ENCODE peak calls at places on chromosomes 11 and 22, in eight cellular contexts. C, H, K, W, R, M, O and D are unnamed samples.

GRCh38 chr22:37175414-37176144 is 12.5 kb downstream of the C1QTNF6 start:
- DNase-seq in C (no peak), H (no peak), K (no peak), W (no peak), R (no peak), M (no peak), O (peak), D (no peak)

GRCh38 chr22:27435839-27436581 is 365.5 kb downstream of the MN1 start:
- DNase-seq in C (peak), H (peak), K (no peak), W (no peak), R (peak), M (peak), O (no peak), D (no peak)

GRCh38 chr11:3157381-3158130 is 7.6 kb downstream of the OSBPL5 start:
- DNase-seq in C (no peak), H (no peak), K (peak), W (no peak), R (no peak), M (no peak), O (peak), D (no peak)

GRCh38 chr11:93494341-93494740 is 48.9 kb downstream of the SMCO4 start:
- DNase-seq in C (peak), H (no peak), K (peak), W (no peak), R (no peak), M (no peak), O (no peak), D (no peak)

GRCh38 chr11:27124514-27125264 is 84.1 kb downstream of the BBOX1 start:
- DNase-seq in C (peak), H (no peak), K (peak), W (no peak), R (peak), M (no peak), O (peak), D (no peak)

GRCh38 chr22:39349506-39349966 is 255 bp upstream of the SYNGR1 start:
- DNase-seq in C (no peak), H (peak), K (peak), W (no peak), R (no peak), M (peak), O (peak), D (no peak)

GRCh38 chr22:36881504-36882245 is 20.9 kb downstream of the NCF4 start:
- DNase-seq in C (no peak), H (no peak), K (peak), W (no peak), R (no peak), M (no peak), O (no peak), D (no peak)

GRCh38 chr22:46612904-46613605 is 7.1 kb upstream of the GRAMD4 start:
- DNase-seq in C (no peak), H (no peak), K (no peak), W (no peak), R (no peak), M (no peak), O (no peak), D (no peak)

GRCh38 chr22:39462443-39463147 is 5.8 kb downstream of the MGAT3 start:
- DNase-seq in C (no peak), H (no peak), K (no peak), W (no peak), R (no peak), M (no peak), O (no peak), D (no peak)

GRCh38 chr11:35815556-35816315 is 128.1 kb upstream of the LDLRAD3 start:
- DNase-seq in C (peak), H (no peak), K (no peak), W (peak), R (peak), M (no peak), O (no peak), D (no peak)

GRCh38 chr11:10331548-10332289 is 26.8 kb downstream of the ADM start:
- DNase-seq in C (peak), H (no peak), K (no peak), W (no peak), R (no peak), M (no peak), O (no peak), D (no peak)

GRCh38 chr11:73956876-73957653 is 6.2 kb downstream of the DNAJB13 start:
- DNase-seq in C (no peak), H (no peak), K (no peak), W (no peak), R (no peak), M (no peak), O (no peak), D (no peak)

GRCh38 chr11:133906241-133906640 is 50.5 kb downstream of the IGSF9B start:
- DNase-seq in C (no peak), H (no peak), K (no peak), W (no peak), R (no peak), M (no peak), O (no peak), D (no peak)

GRCh38 chr11:105466582-105467228 is 143.2 kb upstream of the GRIA4 start:
- DNase-seq in C (peak), H (no peak), K (peak), W (no peak), R (no peak), M (no peak), O (no peak), D (no peak)

GRCh38 chr11:86671386-86672006 is 920 bp downstream of the ME3 start:
- DNase-seq in C (peak), H (peak), K (peak), W (peak), R (no peak), M (peak), O (peak), D (no peak)

GRCh38 chr11:128757235-128757711 is 63.4 kb downstream of the FLI1 start:
- DNase-seq in C (peak), H (no peak), K (peak), W (no peak), R (no peak), M (no peak), O (peak), D (no peak)
- TF ChIP-seq CTCF in C (peak), H (no peak), K (peak), W (no peak), R (no peak), M (no peak), O (peak), D (peak)

GRCh38 chr11:14927146-14927545 is 35.1 kb upstream of the CYP2R1 start:
- DNase-seq in C (peak), H (no peak), K (no peak), W (no peak), R (no peak), M (no peak), O (no peak), D (no peak)

DNA sequence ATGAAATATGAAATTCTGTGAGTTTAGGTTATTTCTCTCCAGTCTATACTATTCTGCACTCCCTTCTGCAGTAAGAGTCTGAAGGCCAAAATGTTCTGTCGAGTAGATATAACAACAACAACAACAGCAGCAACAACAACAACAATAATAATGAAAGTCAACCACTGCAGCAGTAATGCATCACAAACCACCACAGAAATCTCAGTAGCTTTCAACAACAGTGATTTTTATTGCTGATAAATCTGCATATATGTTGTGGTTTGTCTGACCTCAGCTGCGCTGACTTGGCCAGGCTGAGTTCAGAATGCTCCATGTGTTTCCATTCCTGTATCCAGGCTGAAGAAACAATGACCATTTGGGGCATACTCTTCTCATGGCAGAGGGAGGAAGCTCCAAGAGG is 32.3 kb upstream of the CYP2R1 start:
- DNase-seq in C (no peak), H (no peak), K (no peak), W (no peak), R (no peak), M (no peak), O (no peak), D (no peak)
- TF ChIP-seq CTCF in C (no peak), H (no peak), K (no peak), W (no peak), R (no peak), M (no peak), O (no peak), D (no peak)

GRCh38 chr11:67617243-67617953 is 10.7 kb downstream of the NDUFV1 start:
- DNase-seq in C (no peak), H (no peak), K (no peak), W (no peak), R (no peak), M (no peak), O (peak), D (no peak)

GRCh38 chr11:67613960-67614715 is 7.4 kb downstream of the NDUFV1 start:
- DNase-seq in C (peak), H (peak), K (peak), W (peak), R (no peak), M (peak), O (peak), D (peak)

GRCh38 chr11:67614730-67615454 is 8.2 kb downstream of the NDUFV1 start:
- DNase-seq in C (no peak), H (no peak), K (no peak), W (no peak), R (no peak), M (no peak), O (peak), D (no peak)

GRCh38 chr11:67616431-67617242 is 9.9 kb downstream of the NDUFV1 start:
- DNase-seq in C (no peak), H (no peak), K (no peak), W (no peak), R (no peak), M (no peak), O (peak), D (no peak)

GRCh38 chr11:67615455-67616430 is 9.0 kb downstream of the NDUFV1 start:
- DNase-seq in C (no peak), H (peak), K (peak), W (peak), R (no peak), M (peak), O (peak), D (no peak)
- TF ChIP-seq CTCF in C (peak), H (peak), K (peak), W (peak), R (peak), M (peak), O (peak), D (peak)

GRCh38 chr11:127789887-127790286 is 789.3 kb upstream of the KIRREL3 start:
- DNase-seq in C (no peak), H (peak), K (peak), W (no peak), R (no peak), M (no peak), O (no peak), D (no peak)
- TF ChIP-seq CTCF in C (peak), H (peak), K (peak), W (no peak), R (no peak), M (peak), O (peak), D (peak)

GRCh38 chr11:64132388-64132771 is 33.5 kb downstream of the MACROD1 start:
- DNase-seq in C (no peak), H (no peak), K (no peak), W (no peak), R (no peak), M (no peak), O (peak), D (no peak)

GRCh38 chr11:64134963-64135362 is 30.9 kb downstream of the MACROD1 start:
- DNase-seq in C (no peak), H (no peak), K (no peak), W (no peak), R (no peak), M (no peak), O (no peak), D (no peak)

GRCh38 chr11:64130618-64131017 is 35.3 kb downstream of the MACROD1 start:
- DNase-seq in C (no peak), H (no peak), K (no peak), W (peak), R (no peak), M (no peak), O (no peak), D (no peak)

GRCh38 chr11:64131657-64132387 is 34.1 kb downstream of the MACROD1 start:
- DNase-seq in C (no peak), H (no peak), K (no peak), W (no peak), R (no peak), M (no peak), O (peak), D (no peak)

GRCh38 chr11:64132982-64133705 is 32.8 kb downstream of the MACROD1 start:
- DNase-seq in C (no peak), H (no peak), K (no peak), W (no peak), R (no peak), M (no peak), O (no peak), D (no peak)
- TF ChIP-seq CTCF in C (no peak), H (no peak), K (no peak), W (no peak), R (no peak), M (no peak), O (no peak), D (no peak)